ENCODE peak calls at places on chromosomes 5 and 9, in seven cellular contexts. One of them, this sample, is unnamed.

GRCh38 chr5:102152906-102153787 is 142.9 kb downstream of the SLCO4C1 start:
- DNase-seq in foreskin fibroblast: no peak
- DNase-seq in breast epithelium: no peak
- DNase-seq in choroid plexus epithelial cell: peak
- DNase-seq in psoas muscle: no peak
- DNase-seq in mammary epithelial cell: peak
- DNase-seq in IMR-90: no peak
- DNase-seq in this sample: no peak

GRCh38 chr9:3957296-3957695 is 342.6 kb downstream of the GLIS3 start:
- DNase-seq in foreskin fibroblast: no peak
- DNase-seq in breast epithelium: no peak
- DNase-seq in choroid plexus epithelial cell: no peak
- DNase-seq in psoas muscle: no peak
- DNase-seq in mammary epithelial cell: no peak
- DNase-seq in IMR-90: no peak
- DNase-seq in this sample: no peak

GRCh38 chr5:10423009-10423408 is 18.7 kb upstream of the ROPN1L start:
- DNase-seq in foreskin fibroblast: no peak
- DNase-seq in breast epithelium: no peak
- DNase-seq in choroid plexus epithelial cell: no peak
- DNase-seq in psoas muscle: no peak
- DNase-seq in mammary epithelial cell: no peak
- DNase-seq in IMR-90: no peak
- DNase-seq in this sample: no peak

GRCh38 chr5:148457183-148457620 is 73.4 kb downstream of the FBXO38 start:
- DNase-seq in foreskin fibroblast: no peak
- DNase-seq in breast epithelium: no peak
- DNase-seq in choroid plexus epithelial cell: peak
- DNase-seq in psoas muscle: no peak
- DNase-seq in mammary epithelial cell: no peak
- DNase-seq in IMR-90: no peak
- DNase-seq in this sample: no peak

GRCh38 chr9:112863214-112863613 is 27.5 kb downstream of the SLC46A2 start:
- DNase-seq in foreskin fibroblast: no peak
- DNase-seq in breast epithelium: no peak
- DNase-seq in choroid plexus epithelial cell: peak
- DNase-seq in psoas muscle: no peak
- DNase-seq in mammary epithelial cell: no peak
- DNase-seq in IMR-90: peak
- DNase-seq in this sample: peak

GRCh38 chr5:34526682-34527305 is 129.3 kb upstream of the RAI14 start:
- DNase-seq in foreskin fibroblast: no peak
- DNase-seq in breast epithelium: no peak
- DNase-seq in choroid plexus epithelial cell: no peak
- DNase-seq in psoas muscle: no peak
- DNase-seq in mammary epithelial cell: no peak
- DNase-seq in IMR-90: no peak
- DNase-seq in this sample: peak

GRCh38 chr9:88932766-88933165 is 58.5 kb upstream of the S1PR3 start:
- DNase-seq in foreskin fibroblast: no peak
- DNase-seq in breast epithelium: peak
- DNase-seq in choroid plexus epithelial cell: no peak
- DNase-seq in psoas muscle: no peak
- DNase-seq in mammary epithelial cell: peak
- DNase-seq in IMR-90: no peak
- DNase-seq in this sample: no peak

GRCh38 chr5:91219803-91220371 is 163.2 kb downstream of the ARRDC3 start:
- DNase-seq in foreskin fibroblast: peak
- DNase-seq in breast epithelium: no peak
- DNase-seq in choroid plexus epithelial cell: peak
- DNase-seq in psoas muscle: no peak
- DNase-seq in mammary epithelial cell: no peak
- DNase-seq in IMR-90: peak
- DNase-seq in this sample: peak

GRCh38 chr5:140569197-140569596 is 4.6 kb downstream of the SLC35A4 start:
- DNase-seq in foreskin fibroblast: no peak
- DNase-seq in breast epithelium: no peak
- DNase-seq in choroid plexus epithelial cell: no peak
- DNase-seq in psoas muscle: no peak
- DNase-seq in mammary epithelial cell: no peak
- DNase-seq in IMR-90: no peak
- DNase-seq in this sample: no peak

GRCh38 chr5:39519566-39520231 is 94.9 kb upstream of the DAB2 start:
- DNase-seq in foreskin fibroblast: peak
- DNase-seq in breast epithelium: no peak
- DNase-seq in choroid plexus epithelial cell: peak
- DNase-seq in psoas muscle: no peak
- DNase-seq in mammary epithelial cell: no peak
- DNase-seq in IMR-90: peak
- DNase-seq in this sample: peak

GRCh38 chr5:75623846-75624245 is 12.6 kb downstream of the ANKDD1B start:
- DNase-seq in foreskin fibroblast: no peak
- DNase-seq in breast epithelium: no peak
- DNase-seq in choroid plexus epithelial cell: peak
- DNase-seq in psoas muscle: no peak
- DNase-seq in mammary epithelial cell: no peak
- DNase-seq in IMR-90: peak
- DNase-seq in this sample: peak

GRCh38 chr5:131396015-131396414 is 132.2 kb downstream of the CDC42SE2 start:
- DNase-seq in foreskin fibroblast: no peak
- DNase-seq in breast epithelium: no peak
- DNase-seq in choroid plexus epithelial cell: no peak
- DNase-seq in psoas muscle: no peak
- DNase-seq in mammary epithelial cell: no peak
- DNase-seq in IMR-90: no peak
- DNase-seq in this sample: no peak

GRCh38 chr9:128684325-128685021 is 4.5 kb upstream of the SET start:
- DNase-seq in foreskin fibroblast: peak
- DNase-seq in breast epithelium: peak
- DNase-seq in choroid plexus epithelial cell: peak
- DNase-seq in psoas muscle: peak
- DNase-seq in mammary epithelial cell: peak
- DNase-seq in IMR-90: peak
- DNase-seq in this sample: peak

GRCh38 chr5:180799194-180799593 is 3.4 kb downstream of the MGAT1 start:
- DNase-seq in foreskin fibroblast: no peak
- DNase-seq in breast epithelium: no peak
- DNase-seq in choroid plexus epithelial cell: no peak
- DNase-seq in psoas muscle: no peak
- DNase-seq in mammary epithelial cell: no peak
- DNase-seq in IMR-90: no peak
- DNase-seq in this sample: no peak

GRCh38 chr5:172766287-172767104 is 4.5 kb downstream of the DUSP1 start:
- DNase-seq in foreskin fibroblast: peak
- DNase-seq in breast epithelium: peak
- DNase-seq in choroid plexus epithelial cell: peak
- DNase-seq in psoas muscle: peak
- DNase-seq in mammary epithelial cell: peak
- DNase-seq in IMR-90: peak
- DNase-seq in this sample: peak

GRCh38 chr5:935510-936084 is 42.9 kb downstream of the TRIP13 start:
- DNase-seq in foreskin fibroblast: no peak
- DNase-seq in breast epithelium: no peak
- DNase-seq in choroid plexus epithelial cell: no peak
- DNase-seq in psoas muscle: no peak
- DNase-seq in mammary epithelial cell: no peak
- DNase-seq in IMR-90: no peak
- DNase-seq in this sample: no peak

GRCh38 chr9:78406146-78406545 is 109.2 kb downstream of the PSAT1 start:
- DNase-seq in foreskin fibroblast: no peak
- DNase-seq in breast epithelium: no peak
- DNase-seq in choroid plexus epithelial cell: no peak
- DNase-seq in psoas muscle: no peak
- DNase-seq in mammary epithelial cell: no peak
- DNase-seq in IMR-90: no peak
- DNase-seq in this sample: peak

GRCh38 chr9:35367451-35367850 is 122.5 kb upstream of the RUSC2 start:
- DNase-seq in foreskin fibroblast: peak
- DNase-seq in breast epithelium: no peak
- DNase-seq in choroid plexus epithelial cell: peak
- DNase-seq in psoas muscle: no peak
- DNase-seq in mammary epithelial cell: peak
- DNase-seq in IMR-90: peak
- DNase-seq in this sample: peak

GRCh38 chr9:117677578-117677977 is 26.6 kb upstream of the TLR4 start:
- DNase-seq in foreskin fibroblast: no peak
- DNase-seq in breast epithelium: no peak
- DNase-seq in choroid plexus epithelial cell: peak
- DNase-seq in psoas muscle: no peak
- DNase-seq in mammary epithelial cell: no peak
- DNase-seq in IMR-90: no peak
- DNase-seq in this sample: no peak

GRCh38 chr9:117682955-117683710 is 21.1 kb upstream of the TLR4 start:
- DNase-seq in foreskin fibroblast: no peak
- DNase-seq in breast epithelium: no peak
- DNase-seq in choroid plexus epithelial cell: no peak
- DNase-seq in psoas muscle: no peak
- DNase-seq in mammary epithelial cell: peak
- DNase-seq in IMR-90: no peak
- DNase-seq in this sample: peak

GRCh38 chr9:117681827-117682226 is 22.4 kb upstream of the TLR4 start:
- DNase-seq in foreskin fibroblast: no peak
- DNase-seq in breast epithelium: no peak
- DNase-seq in choroid plexus epithelial cell: no peak
- DNase-seq in psoas muscle: no peak
- DNase-seq in mammary epithelial cell: no peak
- DNase-seq in IMR-90: no peak
- DNase-seq in this sample: no peak

GRCh38 chr9:117679425-117679824 is 24.8 kb upstream of the TLR4 start:
- DNase-seq in foreskin fibroblast: no peak
- DNase-seq in breast epithelium: no peak
- DNase-seq in choroid plexus epithelial cell: no peak
- DNase-seq in psoas muscle: no peak
- DNase-seq in mammary epithelial cell: no peak
- DNase-seq in IMR-90: no peak
- DNase-seq in this sample: no peak

DNA sequence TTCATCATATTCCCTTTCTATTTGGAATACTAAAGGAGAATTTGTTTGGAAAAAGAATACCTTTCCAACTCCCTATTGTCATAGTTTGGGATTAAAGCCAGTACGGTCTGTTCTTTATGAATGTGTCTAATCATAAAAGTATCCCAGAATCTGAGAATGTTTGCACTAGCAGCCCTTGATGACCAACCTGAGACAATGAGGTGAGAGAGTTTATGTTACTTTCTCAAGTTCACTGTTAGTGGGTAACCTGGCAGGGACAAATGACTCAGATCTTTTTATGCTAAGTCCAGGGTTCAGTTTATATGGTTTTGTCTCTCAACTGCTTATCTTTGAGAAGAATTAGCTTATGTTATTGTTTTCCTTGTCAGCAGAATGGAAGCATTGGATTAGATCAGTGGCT is 25.3 kb upstream of the TLR4 start:
- DNase-seq in foreskin fibroblast: no peak
- DNase-seq in breast epithelium: no peak
- DNase-seq in choroid plexus epithelial cell: no peak
- DNase-seq in psoas muscle: no peak
- DNase-seq in mammary epithelial cell: peak
- DNase-seq in IMR-90: no peak
- DNase-seq in this sample: no peak
- H3K4me3 ChIP-seq in foreskin fibroblast: no peak
- H3K4me3 ChIP-seq in breast epithelium: no peak
- H3K4me3 ChIP-seq in choroid plexus epithelial cell: no peak
- H3K4me3 ChIP-seq in psoas muscle: no peak
- H3K4me3 ChIP-seq in mammary epithelial cell: no peak
- H3K4me3 ChIP-seq in IMR-90: no peak
- H3K4me3 ChIP-seq in this sample: no peak

GRCh38 chr9:123434619-123435240 is 78.7 kb downstream of the CRB2 start:
- DNase-seq in foreskin fibroblast: no peak
- DNase-seq in breast epithelium: no peak
- DNase-seq in choroid plexus epithelial cell: peak
- DNase-seq in psoas muscle: no peak
- DNase-seq in mammary epithelial cell: no peak
- DNase-seq in IMR-90: no peak
- DNase-seq in this sample: no peak
- TF ChIP-seq CTCF in foreskin fibroblast: peak
- TF ChIP-seq CTCF in breast epithelium: no peak
- TF ChIP-seq CTCF in choroid plexus epithelial cell: peak
- TF ChIP-seq CTCF in psoas muscle: no peak
- TF ChIP-seq CTCF in mammary epithelial cell: no peak
- TF ChIP-seq CTCF in IMR-90: no peak
- TF ChIP-seq CTCF in this sample: no peak

DNA sequence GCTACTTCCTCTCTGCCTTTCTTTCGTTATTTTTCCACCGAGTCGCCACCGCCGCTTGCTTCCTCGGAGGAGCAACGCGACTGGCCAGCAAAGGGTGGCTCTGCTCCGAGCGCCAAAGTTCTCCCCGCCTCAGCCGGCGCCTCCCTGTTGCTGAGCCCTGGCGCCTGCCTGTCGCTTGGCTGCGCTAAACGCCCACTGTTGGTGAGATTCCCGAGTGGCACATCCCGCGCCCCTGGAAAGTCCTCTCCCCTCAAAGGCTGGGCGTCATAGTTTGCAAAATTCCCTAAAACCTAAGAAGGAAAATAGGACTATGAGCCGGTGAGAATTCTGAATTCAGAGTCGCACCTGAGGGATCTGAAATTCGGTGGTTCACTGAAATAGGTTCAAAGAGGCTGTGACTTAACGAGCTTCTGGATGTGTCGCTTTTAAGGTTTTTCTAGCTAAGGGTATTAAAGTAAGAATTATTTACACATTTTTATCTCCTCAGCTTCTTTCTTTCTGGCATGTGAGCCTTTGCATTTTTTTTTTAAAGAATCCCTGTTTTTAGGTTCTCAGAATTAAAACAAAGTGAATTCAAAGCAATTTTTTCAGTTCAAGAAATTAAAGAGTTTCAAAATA is at the start of gene GRIN3A:
- DNase-seq in foreskin fibroblast: no peak
- DNase-seq in breast epithelium: no peak
- DNase-seq in choroid plexus epithelial cell: no peak
- DNase-seq in psoas muscle: peak
- DNase-seq in mammary epithelial cell: no peak
- DNase-seq in IMR-90: no peak
- DNase-seq in this sample: no peak
- H3K4me3 ChIP-seq in foreskin fibroblast: no peak
- H3K4me3 ChIP-seq in breast epithelium: peak
- H3K4me3 ChIP-seq in choroid plexus epithelial cell: no peak
- H3K4me3 ChIP-seq in psoas muscle: peak
- H3K4me3 ChIP-seq in mammary epithelial cell: no peak
- H3K4me3 ChIP-seq in IMR-90: no peak
- H3K4me3 ChIP-seq in this sample: peak

GRCh38 chr9:81530407-81530810 is 158.9 kb downstream of the TLE1 start:
- DNase-seq in foreskin fibroblast: no peak
- DNase-seq in breast epithelium: no peak
- DNase-seq in choroid plexus epithelial cell: no peak
- DNase-seq in psoas muscle: no peak
- DNase-seq in mammary epithelial cell: no peak
- DNase-seq in IMR-90: no peak
- DNase-seq in this sample: no peak

GRCh38 chr9:81530846-81531245 is 158.5 kb downstream of the TLE1 start:
- DNase-seq in foreskin fibroblast: no peak
- DNase-seq in breast epithelium: no peak
- DNase-seq in choroid plexus epithelial cell: no peak
- DNase-seq in psoas muscle: no peak
- DNase-seq in mammary epithelial cell: no peak
- DNase-seq in IMR-90: no peak
- DNase-seq in this sample: no peak

GRCh38 chr9:81531511-81531910 is 157.8 kb downstream of the TLE1 start:
- DNase-seq in foreskin fibroblast: no peak
- DNase-seq in breast epithelium: peak
- DNase-seq in choroid plexus epithelial cell: no peak
- DNase-seq in psoas muscle: no peak
- DNase-seq in mammary epithelial cell: no peak
- DNase-seq in IMR-90: no peak
- DNase-seq in this sample: no peak

GRCh38 chr9:81526587-81526986 is 162.8 kb downstream of the TLE1 start:
- DNase-seq in foreskin fibroblast: peak
- DNase-seq in breast epithelium: no peak
- DNase-seq in choroid plexus epithelial cell: peak
- DNase-seq in psoas muscle: no peak
- DNase-seq in mammary epithelial cell: peak
- DNase-seq in IMR-90: peak
- DNase-seq in this sample: peak

GRCh38 chr9:81529556-81530193 is 159.7 kb downstream of the TLE1 start:
- DNase-seq in foreskin fibroblast: peak
- DNase-seq in breast epithelium: no peak
- DNase-seq in choroid plexus epithelial cell: peak
- DNase-seq in psoas muscle: peak
- DNase-seq in mammary epithelial cell: peak
- DNase-seq in IMR-90: peak
- DNase-seq in this sample: peak
- TF ChIP-seq CTCF in foreskin fibroblast: no peak
- TF ChIP-seq CTCF in breast epithelium: no peak
- TF ChIP-seq CTCF in choroid plexus epithelial cell: no peak
- TF ChIP-seq CTCF in psoas muscle: no peak
- TF ChIP-seq CTCF in mammary epithelial cell: no peak
- TF ChIP-seq CTCF in IMR-90: no peak
- TF ChIP-seq CTCF in this sample: no peak